ENCODE peak calls at places on chromosome 19, in six cellular contexts. One of them, this sample, is unnamed.

GRCh38 chr19:7238091-7238490 is 56.1 kb downstream of the INSR start:
- DNase-seq in A549: no peak
- DNase-seq in C1 segment of cervical spinal cord: no peak
- DNase-seq in activated naive CD8-positive, alpha-beta T cell treated with anti-CD3 and anti-CD28 coated beads for 36 hours: no peak
- DNase-seq in neuronal stem cell: no peak
- DNase-seq in ACHN: no peak
- DNase-seq in this sample: no peak

GRCh38 chr19:10864538-10864899 is 6.8 kb upstream of the CARM1 start:
- DNase-seq in A549: peak; percentile 95
- DNase-seq in C1 segment of cervical spinal cord: peak; percentile 72
- DNase-seq in activated naive CD8-positive, alpha-beta T cell treated with anti-CD3 and anti-CD28 coated beads for 36 hours: peak; percentile 79
- DNase-seq in neuronal stem cell: peak; percentile 73
- DNase-seq in ACHN: peak; percentile 74
- DNase-seq in this sample: peak; percentile 81

GRCh38 chr19:41882568-41883462 is at the start of gene ARHGEF1:
- DNase-seq in A549: peak; percentile 90
- DNase-seq in C1 segment of cervical spinal cord: peak; percentile 5
- DNase-seq in activated naive CD8-positive, alpha-beta T cell treated with anti-CD3 and anti-CD28 coated beads for 36 hours: peak; percentile 66
- DNase-seq in neuronal stem cell: no peak
- DNase-seq in ACHN: peak; percentile 43
- DNase-seq in this sample: no peak

GRCh38 chr19:1066251-1066747 is 668 bp upstream of the ARHGAP45 start:
- DNase-seq in A549: no peak
- DNase-seq in C1 segment of cervical spinal cord: no peak
- DNase-seq in activated naive CD8-positive, alpha-beta T cell treated with anti-CD3 and anti-CD28 coated beads for 36 hours: no peak
- DNase-seq in neuronal stem cell: no peak
- DNase-seq in ACHN: no peak
- DNase-seq in this sample: no peak

GRCh38 chr19:19444694-19445155 is 39.2 kb downstream of the GATAD2A start:
- DNase-seq in A549: no peak
- DNase-seq in C1 segment of cervical spinal cord: no peak
- DNase-seq in activated naive CD8-positive, alpha-beta T cell treated with anti-CD3 and anti-CD28 coated beads for 36 hours: no peak
- DNase-seq in neuronal stem cell: no peak
- DNase-seq in ACHN: no peak
- DNase-seq in this sample: no peak

GRCh38 chr19:1956868-1957492 is 16.0 kb downstream of the CSNK1G2 start:
- DNase-seq in A549: no peak
- DNase-seq in C1 segment of cervical spinal cord: peak; percentile 76
- DNase-seq in activated naive CD8-positive, alpha-beta T cell treated with anti-CD3 and anti-CD28 coated beads for 36 hours: no peak
- DNase-seq in neuronal stem cell: no peak
- DNase-seq in ACHN: no peak
- DNase-seq in this sample: no peak

GRCh38 chr19:39032164-39032918 is at the start of gene FBXO27:
- DNase-seq in A549: no peak
- DNase-seq in C1 segment of cervical spinal cord: peak; percentile 85
- DNase-seq in activated naive CD8-positive, alpha-beta T cell treated with anti-CD3 and anti-CD28 coated beads for 36 hours: peak; percentile 3
- DNase-seq in neuronal stem cell: peak; percentile 26
- DNase-seq in ACHN: peak; percentile 61
- DNase-seq in this sample: peak; percentile 10

GRCh38 chr19:46678110-46678732 is 17.2 kb upstream of the DACT3 start:
- DNase-seq in A549: peak; percentile 64
- DNase-seq in C1 segment of cervical spinal cord: no peak
- DNase-seq in activated naive CD8-positive, alpha-beta T cell treated with anti-CD3 and anti-CD28 coated beads for 36 hours: peak; percentile 71
- DNase-seq in neuronal stem cell: no peak
- DNase-seq in ACHN: peak; percentile 31
- DNase-seq in this sample: peak; percentile 20

GRCh38 chr19:16420781-16421386 is 50.9 kb downstream of the EPS15L1 start:
- DNase-seq in A549: no peak
- DNase-seq in C1 segment of cervical spinal cord: no peak
- DNase-seq in activated naive CD8-positive, alpha-beta T cell treated with anti-CD3 and anti-CD28 coated beads for 36 hours: no peak
- DNase-seq in neuronal stem cell: no peak
- DNase-seq in ACHN: no peak
- DNase-seq in this sample: no peak

GRCh38 chr19:41929536-41930071 is 1.4 kb upstream of the ERFL start:
- DNase-seq in A549: no peak
- DNase-seq in C1 segment of cervical spinal cord: no peak
- DNase-seq in activated naive CD8-positive, alpha-beta T cell treated with anti-CD3 and anti-CD28 coated beads for 36 hours: no peak
- DNase-seq in neuronal stem cell: no peak
- DNase-seq in ACHN: no peak
- DNase-seq in this sample: no peak

GRCh38 chr19:18176367-18177310 is 3.0 kb downstream of the IFI30 start:
- DNase-seq in A549: no peak
- DNase-seq in C1 segment of cervical spinal cord: no peak
- DNase-seq in activated naive CD8-positive, alpha-beta T cell treated with anti-CD3 and anti-CD28 coated beads for 36 hours: no peak
- DNase-seq in neuronal stem cell: no peak
- DNase-seq in ACHN: no peak
- DNase-seq in this sample: no peak

GRCh38 chr19:4338441-4339350 is at the start of gene STAP2:
- DNase-seq in A549: no peak
- DNase-seq in C1 segment of cervical spinal cord: no peak
- DNase-seq in activated naive CD8-positive, alpha-beta T cell treated with anti-CD3 and anti-CD28 coated beads for 36 hours: peak; percentile 29
- DNase-seq in neuronal stem cell: no peak
- DNase-seq in ACHN: peak; percentile 50
- DNase-seq in this sample: peak; percentile 32

GRCh38 chr19:57075801-57076492 is 43.8 kb upstream of the USP29 start:
- DNase-seq in A549: no peak
- DNase-seq in C1 segment of cervical spinal cord: no peak
- DNase-seq in activated naive CD8-positive, alpha-beta T cell treated with anti-CD3 and anti-CD28 coated beads for 36 hours: no peak
- DNase-seq in neuronal stem cell: no peak
- DNase-seq in ACHN: no peak
- DNase-seq in this sample: no peak

GRCh38 chr19:2255982-2256685 is at the start of gene JSRP1:
- DNase-seq in A549: no peak
- DNase-seq in C1 segment of cervical spinal cord: no peak
- DNase-seq in activated naive CD8-positive, alpha-beta T cell treated with anti-CD3 and anti-CD28 coated beads for 36 hours: no peak
- DNase-seq in neuronal stem cell: no peak
- DNase-seq in ACHN: peak; percentile 73
- DNase-seq in this sample: no peak

GRCh38 chr19:57334191-57334590 is 13.9 kb downstream of the ZNF543 start:
- DNase-seq in A549: no peak
- DNase-seq in C1 segment of cervical spinal cord: no peak
- DNase-seq in activated naive CD8-positive, alpha-beta T cell treated with anti-CD3 and anti-CD28 coated beads for 36 hours: no peak
- DNase-seq in neuronal stem cell: no peak
- DNase-seq in ACHN: no peak
- DNase-seq in this sample: no peak

GRCh38 chr19:15110418-15110815 is 3.2 kb downstream of the SYDE1 start:
- DNase-seq in A549: no peak
- DNase-seq in C1 segment of cervical spinal cord: no peak
- DNase-seq in activated naive CD8-positive, alpha-beta T cell treated with anti-CD3 and anti-CD28 coated beads for 36 hours: no peak
- DNase-seq in neuronal stem cell: no peak
- DNase-seq in ACHN: no peak
- DNase-seq in this sample: no peak

GRCh38 chr19:51086153-51086850 is 3.6 kb upstream of the KLK14 start:
- DNase-seq in A549: no peak
- DNase-seq in C1 segment of cervical spinal cord: no peak
- DNase-seq in activated naive CD8-positive, alpha-beta T cell treated with anti-CD3 and anti-CD28 coated beads for 36 hours: no peak
- DNase-seq in neuronal stem cell: no peak
- DNase-seq in ACHN: no peak
- DNase-seq in this sample: no peak

GRCh38 chr19:17079710-17080440 is 4.3 kb downstream of the MYO9B start:
- DNase-seq in A549: peak; percentile 83
- DNase-seq in C1 segment of cervical spinal cord: peak; percentile 57
- DNase-seq in activated naive CD8-positive, alpha-beta T cell treated with anti-CD3 and anti-CD28 coated beads for 36 hours: peak; percentile 78
- DNase-seq in neuronal stem cell: peak; percentile 37
- DNase-seq in ACHN: peak; percentile 95
- DNase-seq in this sample: peak; percentile 97

GRCh38 chr19:56199686-56200085 is 2.1 kb upstream of the ZSCAN5B start:
- DNase-seq in A549: no peak
- DNase-seq in C1 segment of cervical spinal cord: no peak
- DNase-seq in activated naive CD8-positive, alpha-beta T cell treated with anti-CD3 and anti-CD28 coated beads for 36 hours: no peak
- DNase-seq in neuronal stem cell: no peak
- DNase-seq in ACHN: no peak
- DNase-seq in this sample: no peak

GRCh38 chr19:604355-604754 is 14.7 kb downstream of the HCN2 start:
- DNase-seq in A549: no peak
- DNase-seq in C1 segment of cervical spinal cord: no peak
- DNase-seq in activated naive CD8-positive, alpha-beta T cell treated with anti-CD3 and anti-CD28 coated beads for 36 hours: peak; percentile 67
- DNase-seq in neuronal stem cell: no peak
- DNase-seq in ACHN: no peak
- DNase-seq in this sample: no peak

GRCh38 chr19:15248648-15249559 is 16.7 kb upstream of the EPHX3 start:
- DNase-seq in A549: peak; percentile 77
- DNase-seq in C1 segment of cervical spinal cord: no peak
- DNase-seq in activated naive CD8-positive, alpha-beta T cell treated with anti-CD3 and anti-CD28 coated beads for 36 hours: no peak
- DNase-seq in neuronal stem cell: no peak
- DNase-seq in ACHN: peak; percentile 82
- DNase-seq in this sample: peak; percentile 84

GRCh38 chr19:50897612-50898011 is 13.6 kb downstream of the KLK4 start:
- DNase-seq in A549: no peak
- DNase-seq in C1 segment of cervical spinal cord: no peak
- DNase-seq in activated naive CD8-positive, alpha-beta T cell treated with anti-CD3 and anti-CD28 coated beads for 36 hours: no peak
- DNase-seq in neuronal stem cell: no peak
- DNase-seq in ACHN: no peak
- DNase-seq in this sample: no peak

GRCh38 chr19:47391510-47392223 is 27.7 kb downstream of the MEIS3 start:
- DNase-seq in A549: peak; percentile 75
- DNase-seq in C1 segment of cervical spinal cord: peak; percentile 41
- DNase-seq in activated naive CD8-positive, alpha-beta T cell treated with anti-CD3 and anti-CD28 coated beads for 36 hours: peak; percentile 74
- DNase-seq in neuronal stem cell: peak; percentile 52
- DNase-seq in ACHN: peak; percentile 59
- DNase-seq in this sample: peak; percentile 82

GRCh38 chr19:16343156-16343555 is 18.5 kb downstream of the KLF2 start:
- DNase-seq in A549: no peak
- DNase-seq in C1 segment of cervical spinal cord: no peak
- DNase-seq in activated naive CD8-positive, alpha-beta T cell treated with anti-CD3 and anti-CD28 coated beads for 36 hours: no peak
- DNase-seq in neuronal stem cell: no peak
- DNase-seq in ACHN: no peak
- DNase-seq in this sample: no peak

GRCh38 chr19:3450796-3451411 is 29.4 kb downstream of the SMIM24 start:
- DNase-seq in A549: peak; percentile 67
- DNase-seq in C1 segment of cervical spinal cord: peak; percentile 18
- DNase-seq in activated naive CD8-positive, alpha-beta T cell treated with anti-CD3 and anti-CD28 coated beads for 36 hours: no peak
- DNase-seq in neuronal stem cell: no peak
- DNase-seq in ACHN: peak; percentile 98
- DNase-seq in this sample: peak; percentile 99

GRCh38 chr19:3184847-3185481 is 766 bp upstream of the NCLN start:
- DNase-seq in A549: peak; percentile 28
- DNase-seq in C1 segment of cervical spinal cord: peak; percentile 93
- DNase-seq in activated naive CD8-positive, alpha-beta T cell treated with anti-CD3 and anti-CD28 coated beads for 36 hours: peak; percentile 58
- DNase-seq in neuronal stem cell: no peak
- DNase-seq in ACHN: no peak
- DNase-seq in this sample: peak; percentile 72

GRCh38 chr19:46932346-46932745 is 71.5 kb downstream of the ARHGAP35 start:
- DNase-seq in A549: no peak
- DNase-seq in C1 segment of cervical spinal cord: no peak
- DNase-seq in activated naive CD8-positive, alpha-beta T cell treated with anti-CD3 and anti-CD28 coated beads for 36 hours: no peak
- DNase-seq in neuronal stem cell: no peak
- DNase-seq in ACHN: peak; percentile 75
- DNase-seq in this sample: no peak

GRCh38 chr19:23706657-23707056 is 19.6 kb upstream of the ZNF675 start:
- DNase-seq in A549: no peak
- DNase-seq in C1 segment of cervical spinal cord: no peak
- DNase-seq in activated naive CD8-positive, alpha-beta T cell treated with anti-CD3 and anti-CD28 coated beads for 36 hours: no peak
- DNase-seq in neuronal stem cell: no peak
- DNase-seq in ACHN: no peak
- DNase-seq in this sample: no peak

GRCh38 chr19:3340340-3340739 is 26.0 kb upstream of the NFIC start:
- DNase-seq in A549: no peak
- DNase-seq in C1 segment of cervical spinal cord: no peak
- DNase-seq in activated naive CD8-positive, alpha-beta T cell treated with anti-CD3 and anti-CD28 coated beads for 36 hours: no peak
- DNase-seq in neuronal stem cell: no peak
- DNase-seq in ACHN: no peak
- DNase-seq in this sample: no peak

GRCh38 chr19:34364462-34364829 is 550 bp upstream of the GPI start:
- DNase-seq in A549: no peak
- DNase-seq in C1 segment of cervical spinal cord: no peak
- DNase-seq in activated naive CD8-positive, alpha-beta T cell treated with anti-CD3 and anti-CD28 coated beads for 36 hours: no peak
- DNase-seq in neuronal stem cell: no peak
- DNase-seq in ACHN: no peak
- DNase-seq in this sample: no peak

GRCh38 chr19:49739098-49739497 is 24.0 kb downstream of the TSKS start:
- DNase-seq in A549: no peak
- DNase-seq in C1 segment of cervical spinal cord: no peak
- DNase-seq in activated naive CD8-positive, alpha-beta T cell treated with anti-CD3 and anti-CD28 coated beads for 36 hours: no peak
- DNase-seq in neuronal stem cell: no peak
- DNase-seq in ACHN: no peak
- DNase-seq in this sample: no peak